ENCODE peak calls at places on chromosomes 4 and X, in nine cellular contexts. V is fibroblast of lung; E is HFFc6; B is neural progenitor cell; Y is hypothalamus; Q is renal cortical epithelial cell; K is NCI-H1092; X is Calu3; W is activated gamma-delta T cell treated with anti-CD3 and anti-CD28 coated beads, Interleukin-2, amount 50 U/mL, for 16 hours. A is an unnamed sample.

GRCh38 chr4:76704133-76704881 is 193.6 kb downstream of the SOWAHB start:
- DNase-seq in E (no peak), Y (no peak), X (peak), K (no peak), W (no peak), V (peak), Q (peak), B (no peak), A (peak)

GRCh38 chr4:15233626-15234025 is 194.2 kb upstream of the C1QTNF7 start:
- DNase-seq in X (no peak), Y (no peak), B (no peak), E (no peak), V (no peak), Q (no peak), W (no peak), K (no peak), A (no peak)

GRCh38 chr4:1055721-1056590 is 44.5 kb downstream of the FGFRL1 start:
- DNase-seq in V (peak), X (no peak), E (no peak), W (peak), B (peak), K (no peak), Q (no peak), Y (no peak), A (no peak)

GRCh38 chrX:769796-770195 is 139.2 kb downstream of the SHOX start:
- DNase-seq in X (no peak), V (no peak), Q (no peak), K (no peak), E (no peak), Y (no peak), B (peak), W (no peak), A (no peak)

GRCh38 chr4:168527560-168527959 is 30.7 kb downstream of the PALLD start:
- DNase-seq in E (no peak), Q (no peak), Y (no peak), K (no peak), V (no peak), W (no peak), X (no peak), B (no peak), A (no peak)

GRCh38 chrX:100048156-100048555 is 361.9 kb downstream of the PCDH19 start:
- DNase-seq in E (no peak), K (no peak), Q (no peak), W (no peak), B (no peak), V (no peak), Y (no peak), X (no peak), A (no peak)

GRCh38 chr4:183349673-183350072 is 27.4 kb upstream of the CLDN24 start:
- DNase-seq in K (no peak), E (peak), V (peak), X (no peak), Y (no peak), B (no peak), W (no peak), Q (peak), A (peak)

GRCh38 chr4:7048642-7049041 is 5.5 kb downstream of the TADA2B start:
- DNase-seq in B (no peak), Q (no peak), E (no peak), V (no peak), X (no peak), W (no peak), K (no peak), Y (no peak), A (no peak)

GRCh38 chr4:26020083-26020668 is 106.2 kb downstream of the SMIM20 start:
- DNase-seq in B (no peak), K (no peak), X (peak), Q (peak), E (peak), V (peak), W (no peak), Y (no peak), A (peak)

GRCh38 chrX:5876984-5877655 is 351.5 kb downstream of the NLGN4X start:
- DNase-seq in B (peak), X (no peak), K (no peak), W (no peak), Y (no peak), E (no peak), Q (peak), V (no peak), A (no peak)

GRCh38 chrX:119871245-119871598 is 311 bp downstream of the RNF113A start:
- DNase-seq in W (no peak), V (peak), E (no peak), X (no peak), B (no peak), Q (peak), K (no peak), Y (no peak), A (no peak)

GRCh38 chrX:15384304-15384703 is at the start of gene VEGFD:
- DNase-seq in B (no peak), V (peak), Y (no peak), W (no peak), X (no peak), K (no peak), Q (no peak), E (no peak), A (peak)

GRCh38 chr4:31613946-31614623 is 893.9 kb downstream of the PCDH7 start:
- DNase-seq in W (no peak), E (no peak), Q (peak), K (no peak), X (no peak), V (peak), Y (no peak), B (peak), A (no peak)

GRCh38 chrX:45806410-45807121 is 605.9 kb upstream of the DIPK2B start:
- DNase-seq in X (no peak), W (no peak), Q (peak), B (no peak), E (peak), Y (no peak), V (peak), K (no peak), A (peak)

GRCh38 chr4:126794363-126794762 is 838.4 kb upstream of the INTU start:
- DNase-seq in B (no peak), X (no peak), K (no peak), Q (peak), W (no peak), V (peak), Y (no peak), E (no peak), A (no peak)

GRCh38 chrX:128020701-128021100 is 31.5 kb downstream of the ACTRT1 start:
- DNase-seq in Y (no peak), X (peak), W (no peak), B (no peak), K (no peak), E (peak), V (no peak), Q (peak), A (no peak)

GRCh38 chr4:125520258-125520990 is 205.7 kb downstream of the FAT4 start:
- DNase-seq in W (no peak), B (no peak), X (peak), K (no peak), Q (peak), V (peak), E (no peak), Y (no peak), A (no peak)

GRCh38 chrX:46381630-46382029 is 163.6 kb downstream of the ZNF674 start:
- DNase-seq in Q (no peak), Y (no peak), B (peak), K (no peak), X (peak), V (no peak), E (peak), W (no peak), A (no peak)

GRCh38 chr4:140150886-140151699 is 2.9 kb downstream of the MAML3 start:
- DNase-seq in Y (peak), B (peak), E (peak), X (peak), V (peak), Q (peak), K (peak), W (peak), A (peak)

GRCh38 chr4:20050768-20051167 is 200.9 kb upstream of the SLIT2 start:
- DNase-seq in W (no peak), Q (no peak), V (no peak), E (no peak), K (no peak), X (no peak), Y (no peak), B (no peak), A (no peak)

GRCh38 chrX:68433155-68433980 is at the start of gene OPHN1:
- DNase-seq in Y (peak), W (no peak), X (peak), Q (peak), E (peak), K (no peak), B (peak), V (peak), A (peak)

GRCh38 chrX:148530464-148531077 is 30.2 kb downstream of the AFF2 start:
- DNase-seq in Q (peak), Y (no peak), V (peak), X (peak), W (no peak), K (no peak), E (no peak), B (peak), A (no peak)

GRCh38 chr4:124230268-124230667 is 482.3 kb downstream of the ANKRD50 start:
- DNase-seq in Y (no peak), Q (no peak), V (no peak), W (no peak), E (no peak), X (no peak), B (no peak), K (no peak), A (no peak)

GRCh38 chr4:15653864-15654391 is 1.2 kb downstream of the FBXL5 start:
- DNase-seq in B (peak), Y (no peak), E (peak), V (peak), X (no peak), Q (peak), W (no peak), K (no peak), A (peak)

A was measured in fibroblast of the conjunctiva.